ENCODE peak calls at places on chromosome 4, in ten cellular contexts. P is thyroid gland; B is iris pigment epithelial cell; A is tibial nerve; E is T-helper 9 cell; V is DMS 273 treated with DMSO at 0.1 percent for 48 hours; Y is stimulated activated CD8-positive, alpha-beta memory T cell treated with anti-CD3 and anti-CD28 coated beads, Interleukin-4, amount 100 ng/mL, for 24 hours; M is fibroblast of pulmonary artery; G is astrocyte of the spinal cord; Q is activated CD4-positive, alpha-beta T cell treated with anti-CD3 and anti-CD28 coated beads for 4 hours. T is an unnamed sample.

GRCh38 chr4:73068496-73069337 is 799 bp downstream of the COX18 start:
- DNase-seq in P (no peak), B (peak), A (no peak), E (no peak), V (no peak), Y (no peak), M (peak), G (peak), Q (no peak), T (peak)

GRCh38 chr4:7306021-7306420 is 113.7 kb downstream of the SORCS2 start:
- DNase-seq in P (no peak), B (no peak), A (no peak), E (no peak), V (no peak), Y (no peak), M (no peak), G (no peak), Q (no peak), T (no peak)

GRCh38 chr4:173878701-173879100 is 348.7 kb upstream of the HAND2 start:
- DNase-seq in P (no peak), B (peak), A (no peak), E (no peak), V (no peak), Y (no peak), M (peak), G (no peak), Q (no peak), T (no peak)

GRCh38 chr4:95095352-95095974 is 337.7 kb downstream of the BMPR1B start:
- DNase-seq in P (no peak), B (peak), A (no peak), E (no peak), V (peak), Y (no peak), M (peak), G (peak), Q (no peak), T (peak)

GRCh38 chr4:14465498-14465897 is 536.8 kb upstream of the CPEB2 start:
- DNase-seq in P (no peak), B (no peak), A (no peak), E (no peak), V (no peak), Y (no peak), M (no peak), G (no peak), Q (no peak), T (no peak)

GRCh38 chr4:119010909-119011606 is 122.4 kb downstream of the SYNPO2 start:
- DNase-seq in P (no peak), B (peak), A (no peak), E (no peak), V (no peak), Y (no peak), M (no peak), G (no peak), Q (no peak), T (no peak)

GRCh38 chr4:168388890-168389289 is 70.3 kb upstream of the DDX60 start:
- DNase-seq in P (no peak), B (peak), A (no peak), E (no peak), V (no peak), Y (no peak), M (peak), G (peak), Q (no peak), T (peak)

GRCh38 chr4:142660728-142661127 is 185.4 kb downstream of the INPP4B start:
- DNase-seq in P (no peak), B (no peak), A (no peak), E (no peak), V (no peak), Y (no peak), M (no peak), G (no peak), Q (no peak), T (no peak)

GRCh38 chr4:10273030-10273429 is 156.4 kb upstream of the WDR1 start:
- DNase-seq in P (no peak), B (no peak), A (no peak), E (no peak), V (no peak), Y (no peak), M (peak), G (no peak), Q (no peak), T (peak)

GRCh38 chr4:95439896-95440295 is 108.9 kb downstream of the UNC5C start:
- DNase-seq in P (no peak), B (no peak), A (no peak), E (no peak), V (no peak), Y (no peak), M (no peak), G (no peak), Q (no peak), T (no peak)

GRCh38 chr4:20443406-20443805 is 191.7 kb downstream of the SLIT2 start:
- DNase-seq in P (no peak), B (no peak), A (no peak), E (no peak), V (no peak), Y (no peak), M (no peak), G (no peak), Q (no peak), T (no peak)

GRCh38 chr4:147578057-147578476 is 39.1 kb upstream of the TMEM184C start:
- DNase-seq in P (peak), B (peak), A (no peak), E (no peak), V (no peak), Y (no peak), M (peak), G (peak), Q (no peak), T (peak)

GRCh38 chr4:46945062-46945461 is 36.0 kb upstream of the COX7B2 start:
- DNase-seq in P (no peak), B (no peak), A (no peak), E (no peak), V (no peak), Y (no peak), M (no peak), G (no peak), Q (no peak), T (no peak)

GRCh38 chr4:33914386-33914785 is 2329.9 kb downstream of the ARAP2 start:
- DNase-seq in P (no peak), B (no peak), A (no peak), E (no peak), V (no peak), Y (no peak), M (no peak), G (peak), Q (no peak), T (no peak)

GRCh38 chr4:87209696-87210095 is 10.7 kb downstream of the KLHL8 start:
- DNase-seq in P (no peak), B (no peak), A (no peak), E (no peak), V (no peak), Y (no peak), M (peak), G (no peak), Q (no peak), T (no peak)

GRCh38 chr4:75154994-75155393 is 222.1 kb downstream of the PARM1 start:
- DNase-seq in P (no peak), B (no peak), A (no peak), E (no peak), V (no peak), Y (no peak), M (no peak), G (no peak), Q (no peak), T (no peak)

GRCh38 chr4:8834681-8835220 is 36.9 kb downstream of the HMX1 start:
- DNase-seq in P (no peak), B (no peak), A (no peak), E (no peak), V (no peak), Y (no peak), M (no peak), G (no peak), Q (no peak), T (no peak)

GRCh38 chr4:155077860-155078259 is 130.6 kb upstream of the NPY2R start:
- DNase-seq in P (no peak), B (no peak), A (no peak), E (no peak), V (no peak), Y (no peak), M (no peak), G (no peak), Q (no peak), T (no peak)

GRCh38 chr4:8267077-8267476 is 2.5 kb upstream of the HTRA3 start:
- DNase-seq in P (peak), B (peak), A (peak), E (no peak), V (no peak), Y (no peak), M (peak), G (peak), Q (no peak), T (peak)

GRCh38 chr4:3368334-3368733 is 73.4 kb upstream of the HGFAC start:
- DNase-seq in P (no peak), B (no peak), A (no peak), E (no peak), V (no peak), Y (no peak), M (no peak), G (no peak), Q (no peak), T (no peak)

GRCh38 chr4:150310159-150310895 is 232.1 kb downstream of the DCLK2 start:
- DNase-seq in P (no peak), B (peak), A (no peak), E (no peak), V (no peak), Y (no peak), M (peak), G (peak), Q (no peak), T (no peak)

GRCh38 chr4:17204908-17205307 is 306.5 kb upstream of the LDB2 start:
- DNase-seq in P (no peak), B (no peak), A (no peak), E (no peak), V (no peak), Y (no peak), M (no peak), G (no peak), Q (no peak), T (no peak)

GRCh38 chr4:1599491-1600210 is 84.5 kb downstream of the FAM53A start:
- DNase-seq in P (no peak), B (no peak), A (no peak), E (no peak), V (no peak), Y (no peak), M (no peak), G (no peak), Q (no peak), T (no peak)

GRCh38 chr4:157076578-157076947 is 613 bp downstream of the GLRB start:
- DNase-seq in P (peak), B (no peak), A (no peak), E (no peak), V (no peak), Y (no peak), M (no peak), G (no peak), Q (no peak), T (no peak)

GRCh38 chr4:181860157-181860556 is 383.0 kb upstream of the TENM3 start:
- DNase-seq in P (no peak), B (peak), A (no peak), E (no peak), V (no peak), Y (no peak), M (peak), G (peak), Q (no peak), T (no peak)

GRCh38 chr4:81351653-81352455 is 119.9 kb downstream of the RASGEF1B start:
- DNase-seq in P (peak), B (peak), A (peak), E (peak), V (no peak), Y (peak), M (peak), G (peak), Q (peak), T (peak)

GRCh38 chr4:54209617-54210016 is 19.5 kb upstream of the PDGFRA start:
- DNase-seq in P (no peak), B (no peak), A (no peak), E (no peak), V (no peak), Y (no peak), M (no peak), G (no peak), Q (no peak), T (no peak)

T was measured in bronchial epithelial cell.